ENCODE peak calls at places on chromosomes 12 and 14, in seven cellular contexts. One of them, this sample, is unnamed.

GRCh38 chr12:94516985-94517384 is 57.3 kb upstream of the CEP83 start:
- DNase-seq in activated T-helper 1 cell treated with Interleukin-2 at 50 U/mL for 16 hours: no peak
- DNase-seq in HCT116: peak
- DNase-seq in OCI-LY7: no peak
- DNase-seq in fibroblast of the aortic adventitia: no peak
- DNase-seq in C1 segment of cervical spinal cord: no peak
- DNase-seq in stimulated activated CD4-positive, alpha-beta T cell treated with anti-CD3 and anti-CD28 coated beads, Interleukin-1b, Interleukin-23, amount 100 ng/mL, for 1 hour: no peak
- DNase-seq in this sample: no peak

GRCh38 chr12:131841547-131841946 is 13.4 kb downstream of the MMP17 start:
- DNase-seq in HCT116: no peak
- DNase-seq in stimulated activated CD4-positive, alpha-beta T cell treated with anti-CD3 and anti-CD28 coated beads, Interleukin-1b, Interleukin-23, amount 100 ng/mL, for 1 hour: no peak
- DNase-seq in fibroblast of the aortic adventitia: no peak
- DNase-seq in activated T-helper 1 cell treated with Interleukin-2 at 50 U/mL for 16 hours: no peak
- DNase-seq in C1 segment of cervical spinal cord: no peak
- DNase-seq in OCI-LY7: no peak
- DNase-seq in this sample: no peak

GRCh38 chr12:59708484-59708883 is 112.7 kb downstream of the SLC16A7 start:
- DNase-seq in C1 segment of cervical spinal cord: no peak
- DNase-seq in HCT116: no peak
- DNase-seq in activated T-helper 1 cell treated with Interleukin-2 at 50 U/mL for 16 hours: no peak
- DNase-seq in OCI-LY7: no peak
- DNase-seq in stimulated activated CD4-positive, alpha-beta T cell treated with anti-CD3 and anti-CD28 coated beads, Interleukin-1b, Interleukin-23, amount 100 ng/mL, for 1 hour: no peak
- DNase-seq in fibroblast of the aortic adventitia: no peak
- DNase-seq in this sample: no peak

GRCh38 chr12:121036810-121037326 is 2.2 kb downstream of the OASL start:
- DNase-seq in OCI-LY7: no peak
- DNase-seq in C1 segment of cervical spinal cord: no peak
- DNase-seq in fibroblast of the aortic adventitia: peak
- DNase-seq in stimulated activated CD4-positive, alpha-beta T cell treated with anti-CD3 and anti-CD28 coated beads, Interleukin-1b, Interleukin-23, amount 100 ng/mL, for 1 hour: no peak
- DNase-seq in activated T-helper 1 cell treated with Interleukin-2 at 50 U/mL for 16 hours: no peak
- DNase-seq in HCT116: no peak
- DNase-seq in this sample: no peak

GRCh38 chr12:57340104-57340503 is 89.1 kb upstream of the STAC3 start:
- DNase-seq in activated T-helper 1 cell treated with Interleukin-2 at 50 U/mL for 16 hours: no peak
- DNase-seq in OCI-LY7: no peak
- DNase-seq in fibroblast of the aortic adventitia: peak
- DNase-seq in HCT116: no peak
- DNase-seq in stimulated activated CD4-positive, alpha-beta T cell treated with anti-CD3 and anti-CD28 coated beads, Interleukin-1b, Interleukin-23, amount 100 ng/mL, for 1 hour: no peak
- DNase-seq in C1 segment of cervical spinal cord: peak
- DNase-seq in this sample: no peak

GRCh38 chr14:100994757-100995156 is 91.2 kb upstream of the RTL1 start:
- DNase-seq in HCT116: no peak
- DNase-seq in OCI-LY7: no peak
- DNase-seq in stimulated activated CD4-positive, alpha-beta T cell treated with anti-CD3 and anti-CD28 coated beads, Interleukin-1b, Interleukin-23, amount 100 ng/mL, for 1 hour: no peak
- DNase-seq in activated T-helper 1 cell treated with Interleukin-2 at 50 U/mL for 16 hours: no peak
- DNase-seq in fibroblast of the aortic adventitia: no peak
- DNase-seq in C1 segment of cervical spinal cord: no peak
- DNase-seq in this sample: no peak

GRCh38 chr12:115830070-115830469 is 447.4 kb downstream of the MED13L start:
- DNase-seq in activated T-helper 1 cell treated with Interleukin-2 at 50 U/mL for 16 hours: no peak
- DNase-seq in fibroblast of the aortic adventitia: no peak
- DNase-seq in C1 segment of cervical spinal cord: no peak
- DNase-seq in stimulated activated CD4-positive, alpha-beta T cell treated with anti-CD3 and anti-CD28 coated beads, Interleukin-1b, Interleukin-23, amount 100 ng/mL, for 1 hour: no peak
- DNase-seq in OCI-LY7: no peak
- DNase-seq in HCT116: no peak
- DNase-seq in this sample: no peak

GRCh38 chr12:124109760-124110159 is 136.7 kb downstream of the ZNF664 start:
- DNase-seq in C1 segment of cervical spinal cord: no peak
- DNase-seq in fibroblast of the aortic adventitia: peak
- DNase-seq in activated T-helper 1 cell treated with Interleukin-2 at 50 U/mL for 16 hours: no peak
- DNase-seq in stimulated activated CD4-positive, alpha-beta T cell treated with anti-CD3 and anti-CD28 coated beads, Interleukin-1b, Interleukin-23, amount 100 ng/mL, for 1 hour: no peak
- DNase-seq in HCT116: peak
- DNase-seq in OCI-LY7: peak
- DNase-seq in this sample: peak

GRCh38 chr12:53825246-53826081 is 73.7 kb upstream of the CISTR start:
- DNase-seq in OCI-LY7: no peak
- DNase-seq in stimulated activated CD4-positive, alpha-beta T cell treated with anti-CD3 and anti-CD28 coated beads, Interleukin-1b, Interleukin-23, amount 100 ng/mL, for 1 hour: no peak
- DNase-seq in C1 segment of cervical spinal cord: no peak
- DNase-seq in HCT116: peak
- DNase-seq in activated T-helper 1 cell treated with Interleukin-2 at 50 U/mL for 16 hours: no peak
- DNase-seq in fibroblast of the aortic adventitia: no peak
- DNase-seq in this sample: no peak

GRCh38 chr14:80212025-80212402 is 710 bp upstream of the DIO2 start:
- DNase-seq in activated T-helper 1 cell treated with Interleukin-2 at 50 U/mL for 16 hours: no peak
- DNase-seq in C1 segment of cervical spinal cord: no peak
- DNase-seq in stimulated activated CD4-positive, alpha-beta T cell treated with anti-CD3 and anti-CD28 coated beads, Interleukin-1b, Interleukin-23, amount 100 ng/mL, for 1 hour: no peak
- DNase-seq in HCT116: no peak
- DNase-seq in OCI-LY7: no peak
- DNase-seq in fibroblast of the aortic adventitia: peak
- DNase-seq in this sample: no peak

This sample was measured in GM12865.